ENCODE peak calls at places on chromosome 6, in six cellular contexts. F is hepatocyte, J is gastrocnemius medialis, Y is osteoblast, X is right atrium auricular region, P is breast epithelium. W is an unnamed sample.

GRCh38 chr6:114432380-114432779 is 89.6 kb upstream of the HS3ST5 start:
- DNase-seq in Y (no peak), P (no peak), J (no peak), X (no peak), F (no peak), W (no peak)

GRCh38 chr6:162973975-162974374 is 246.2 kb downstream of the PACRG start:
- DNase-seq in P (no peak), F (no peak), J (peak; percentile 54), Y (no peak), X (no peak), W (no peak)

GRCh38 chr6:3732345-3733141 is 19.0 kb downstream of the PXDC1 start:
- DNase-seq in F (peak; percentile 90), Y (peak; percentile 92), X (peak; percentile 77), J (peak; percentile 66), P (peak; percentile 87), W (no peak)

GRCh38 chr6:42407379-42407778 is 44.3 kb downstream of the TRERF1 start:
- DNase-seq in F (no peak), P (no peak), J (no peak), Y (peak; percentile 87), X (peak; percentile 65), W (no peak)

GRCh38 chr6:117840541-117840983 is 66.5 kb upstream of the SLC35F1 start:
- DNase-seq in F (peak; percentile 48), P (no peak), Y (peak; percentile 34), J (no peak), X (no peak), W (no peak)

GRCh38 chr6:14231546-14232280 is 114.1 kb downstream of the CD83 start:
- DNase-seq in X (no peak), F (no peak), P (no peak), Y (no peak), J (no peak), W (no peak)

GRCh38 chr6:49676671-49677281 is 36.6 kb downstream of the CRISP2 start:
- DNase-seq in F (no peak), J (no peak), X (no peak), Y (no peak), P (no peak), W (no peak)

GRCh38 chr6:38973178-38974057 is 75.2 kb upstream of the GLP1R start:
- DNase-seq in P (no peak), J (no peak), X (no peak), F (peak; percentile 75), Y (peak; percentile 39), W (no peak)

GRCh38 chr6:75418233-75418632 is 75.4 kb downstream of the FILIP1 start:
- DNase-seq in Y (peak; percentile 58), X (no peak), J (no peak), F (no peak), P (no peak), W (no peak)

GRCh38 chr6:56043076-56043475 is 167.7 kb upstream of the BMP5 start:
- DNase-seq in P (no peak), Y (no peak), X (no peak), J (no peak), F (no peak), W (no peak)

GRCh38 chr6:84618836-84619235 is 145.6 kb downstream of the TBX18 start:
- DNase-seq in X (no peak), J (no peak), P (no peak), Y (peak; percentile 71), F (no peak), W (no peak)

GRCh38 chr6:135936606-135937005 is 85.1 kb downstream of the PDE7B start:
- DNase-seq in F (peak; percentile 25), J (no peak), P (no peak), X (no peak), Y (peak; percentile 39), W (no peak)

GRCh38 chr6:168376120-168376519 is 56.5 kb upstream of the DACT2 start:
- DNase-seq in F (no peak), X (no peak), P (no peak), Y (peak; percentile 46), J (no peak), W (no peak)

GRCh38 chr6:42509765-42510164 is 54.1 kb upstream of the UBR2 start:
- DNase-seq in Y (no peak), J (no peak), F (no peak), P (no peak), X (no peak), W (no peak)

GRCh38 chr6:79158856-79159516 is 75.5 kb downstream of the HMGN3 start:
- DNase-seq in Y (no peak), J (no peak), F (peak; percentile 16), X (no peak), P (no peak), W (no peak)

GRCh38 chr6:148466158-148466557 is 123.5 kb downstream of the SASH1 start:
- DNase-seq in X (no peak), Y (no peak), F (no peak), P (no peak), J (no peak), W (no peak)

GRCh38 chr6:101396552-101397173 is 3.2 kb downstream of the GRIK2 start:
- DNase-seq in J (no peak), F (peak; percentile 83), Y (no peak), X (no peak), P (no peak), W (no peak)

GRCh38 chr6:112571886-112572285 is 224.8 kb downstream of the RFPL4B start:
- DNase-seq in F (no peak), X (no peak), P (no peak), J (no peak), Y (peak; percentile 53), W (no peak)

GRCh38 chr6:45527210-45527609 is 149.5 kb upstream of the SUPT3H start:
- DNase-seq in X (no peak), J (no peak), Y (no peak), P (no peak), F (no peak), W (no peak)

GRCh38 chr6:63788569-63788968 is 153.0 kb downstream of the PHF3 start:
- DNase-seq in Y (no peak), F (no peak), P (no peak), X (no peak), J (no peak), W (no peak)

GRCh38 chr6:14454467-14454763 is 336.8 kb downstream of the CD83 start:
- DNase-seq in X (no peak), F (no peak), J (no peak), P (peak; percentile 67), Y (no peak), W (no peak)

GRCh38 chr6:90454835-90455427 is 131.9 kb downstream of the MAP3K7 start:
- DNase-seq in F (no peak), Y (no peak), J (no peak), X (no peak), P (no peak), W (no peak)

GRCh38 chr6:24257282-24257681 is 100.6 kb downstream of the DCDC2 start:
- DNase-seq in Y (no peak), F (peak; percentile 10), X (no peak), J (no peak), P (no peak), W (no peak)

DNA sequence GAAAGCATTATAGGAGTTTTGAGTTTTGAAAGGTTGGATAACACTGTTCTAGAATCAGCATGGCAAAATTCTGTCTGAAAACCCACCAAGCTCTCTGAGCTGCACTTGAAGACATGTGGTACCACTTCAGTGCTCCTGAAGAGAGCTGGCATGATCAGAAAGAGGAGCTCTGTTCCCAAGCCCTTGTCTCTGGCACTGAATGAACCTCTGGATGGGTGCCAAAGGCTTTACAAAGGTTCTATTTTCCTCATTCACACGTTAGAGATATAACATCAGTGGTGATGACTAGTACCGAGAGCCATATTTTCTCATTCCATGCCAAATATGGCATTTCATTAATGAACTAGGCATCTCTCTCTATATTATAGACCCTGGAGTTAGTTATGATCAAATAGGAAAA is 301.8 kb upstream of the ID4 start:
- DNase-seq in X (no peak), P (no peak), J (no peak), F (no peak), Y (no peak), W (no peak)
- H3K36me3 ChIP-seq in X (no peaks in the 10 kb centered on the region), P (no peaks in the 10 kb centered on the region), J (no peaks in the 10 kb centered on the region), F (no peaks in the 10 kb centered on the region), Y (no peaks in the 10 kb centered on the region), W (no peaks in the 10 kb centered on the region)

GRCh38 chr6:30491963-30492616 is 2.8 kb downstream of the HLA-E start:
- DNase-seq in F (no peak), X (no peak), P (no peak), Y (peak; percentile 58), J (no peak), W (no peak)
- H3K36me3 ChIP-seq in F (no peaks in the 10 kb centered on the region), X (peaks cover 32% of the 10 kb centered on the region), P (no peaks in the 10 kb centered on the region), Y (peaks cover 33% of the 10 kb centered on the region), J (no peaks in the 10 kb centered on the region), W (no peaks in the 10 kb centered on the region)

DNA sequence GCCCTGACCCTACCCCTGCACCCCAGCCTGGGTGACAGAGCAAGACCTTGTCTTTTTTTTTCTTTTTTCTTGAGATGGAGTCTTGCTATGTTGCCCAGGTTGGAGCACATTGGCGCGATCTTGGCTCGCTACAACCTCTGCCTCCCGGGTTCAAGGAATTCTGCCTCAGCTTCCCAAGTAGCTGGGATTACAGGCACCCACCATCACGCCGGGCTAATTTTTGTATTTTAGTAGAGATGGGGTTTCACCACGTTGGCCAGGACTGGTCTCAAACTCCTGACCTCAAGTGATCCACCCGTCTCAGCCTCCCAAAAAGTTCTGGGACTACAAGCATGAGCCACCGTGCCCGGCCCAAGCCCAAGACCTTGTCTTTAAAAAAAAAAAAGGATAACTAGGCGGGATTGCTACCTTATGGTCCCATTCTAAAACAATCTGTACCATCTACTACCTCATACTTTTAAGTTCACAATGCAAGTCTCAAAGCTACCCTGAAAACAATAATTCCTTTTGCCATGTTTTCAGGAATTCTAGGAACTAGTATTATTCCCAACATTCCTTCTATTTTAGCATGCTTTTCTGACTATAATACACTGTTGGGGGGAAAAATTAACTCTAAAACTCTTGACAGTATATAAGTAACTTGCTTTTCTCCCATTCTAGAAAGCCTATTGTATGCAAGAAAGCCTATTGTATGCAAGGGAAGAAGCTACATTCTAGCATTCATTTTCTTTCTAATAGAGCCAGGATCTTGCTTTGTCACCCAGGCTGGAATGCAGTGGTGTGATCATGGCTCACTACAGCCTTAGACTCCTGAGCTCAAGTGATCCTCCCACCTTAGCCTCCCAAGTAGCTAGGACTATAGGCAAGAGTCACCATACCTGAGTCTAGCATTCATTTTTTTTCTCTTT is 6.6 kb downstream of the TUBB start:
- DNase-seq in X (no peak), Y (no peak), P (no peak), F (no peak), J (no peak), W (no peak)
- H3K36me3 ChIP-seq in X (peaks cover 92% of the 10 kb centered on the region), Y (peaks cover 79% of the 10 kb centered on the region), P (no peaks in the 10 kb centered on the region), F (no peaks in the 10 kb centered on the region), J (no peaks in the 10 kb centered on the region), W (peaks cover 78% of the 10 kb centered on the region)

GRCh38 chr6:44250718-44251123 is 3.8 kb downstream of the HSP90AB1 start:
- DNase-seq in Y (peak; percentile 39), P (no peak), F (no peak), X (no peak), J (no peak), W (no peak)
- H3K36me3 ChIP-seq in Y (peaks cover 71% of the 10 kb centered on the region), P (peaks cover 4% of the 10 kb centered on the region), F (no peaks in the 10 kb centered on the region), X (peaks cover 71% of the 10 kb centered on the region), J (peaks cover 2% of the 10 kb centered on the region), W (peaks cover 4% of the 10 kb centered on the region)

DNA sequence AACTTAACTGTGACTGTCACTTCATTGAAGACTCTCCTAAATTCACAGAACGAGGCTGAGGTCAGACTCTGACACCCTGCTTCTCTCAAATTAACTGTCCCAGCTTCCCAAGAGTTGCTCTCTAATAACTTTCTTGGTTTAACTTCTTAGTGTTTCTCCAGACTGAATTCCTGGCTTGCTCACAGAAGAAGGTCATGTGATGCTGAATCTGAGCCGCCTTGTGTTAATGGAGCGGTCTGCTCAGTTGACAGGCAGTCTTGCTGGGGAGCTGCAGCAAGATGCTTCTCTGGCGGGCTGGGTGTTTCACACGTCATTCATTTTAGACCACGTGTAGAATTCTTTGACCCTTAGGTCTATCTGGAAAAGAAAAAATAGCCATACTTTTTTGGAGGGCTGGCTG is 107.3 kb downstream of the FOXO3 start:
- DNase-seq in X (no peak), Y (peak; percentile 89), J (peak; percentile 64), F (peak; percentile 40), P (no peak), W (no peak)
- H3K36me3 ChIP-seq in X (peaks cover 24% of the 10 kb centered on the region), Y (peaks cover 12% of the 10 kb centered on the region), J (no peaks in the 10 kb centered on the region), F (no peaks in the 10 kb centered on the region), P (no peaks in the 10 kb centered on the region), W (peaks cover 13% of the 10 kb centered on the region)

W was measured in vagina.